ENCODE peak calls at places on chromosome 7, in four cellular contexts. One of them, this sample, is unnamed.

GRCh38 chr7:23121175-23121574 is 15.6 kb downstream of the KLHL7 start:
- DNase-seq in naive thymus-derived CD4-positive, alpha-beta T cell: no peak
- DNase-seq in GM23338: no peak
- DNase-seq in PC-3: no peak
- DNase-seq in this sample: no peak

GRCh38 chr7:111835066-111835465 is 272.8 kb upstream of the IMMP2L start:
- DNase-seq in naive thymus-derived CD4-positive, alpha-beta T cell: no peak
- DNase-seq in GM23338: no peak
- DNase-seq in PC-3: peak; percentile 55
- DNase-seq in this sample: no peak

GRCh38 chr7:77651544-77652162 is 44.6 kb upstream of the RSBN1L start:
- DNase-seq in naive thymus-derived CD4-positive, alpha-beta T cell: peak; percentile 33
- DNase-seq in GM23338: peak; percentile 63
- DNase-seq in PC-3: peak; percentile 55
- DNase-seq in this sample: no peak

GRCh38 chr7:17940302-17941170 is at the start of gene SNX13:
- DNase-seq in naive thymus-derived CD4-positive, alpha-beta T cell: peak; percentile 88
- DNase-seq in GM23338: peak; percentile 97
- DNase-seq in PC-3: peak; percentile 89
- DNase-seq in this sample: peak; percentile 84

GRCh38 chr7:157020514-157021070 is 10.1 kb upstream of the MNX1 start:
- DNase-seq in naive thymus-derived CD4-positive, alpha-beta T cell: no peak
- DNase-seq in GM23338: peak; percentile 56
- DNase-seq in PC-3: no peak
- DNase-seq in this sample: no peak

GRCh38 chr7:34656036-34656435 is 2.0 kb upstream of the NPSR1 start:
- DNase-seq in naive thymus-derived CD4-positive, alpha-beta T cell: no peak
- DNase-seq in GM23338: no peak
- DNase-seq in PC-3: peak; percentile 60
- DNase-seq in this sample: no peak

GRCh38 chr7:108072739-108073138 is 57.4 kb downstream of the LAMB4 start:
- DNase-seq in naive thymus-derived CD4-positive, alpha-beta T cell: no peak
- DNase-seq in GM23338: no peak
- DNase-seq in PC-3: no peak
- DNase-seq in this sample: no peak

GRCh38 chr7:129739427-129739826 is 127.9 kb downstream of the NRF1 start:
- DNase-seq in naive thymus-derived CD4-positive, alpha-beta T cell: no peak
- DNase-seq in GM23338: no peak
- DNase-seq in PC-3: peak; percentile 84
- DNase-seq in this sample: peak; percentile 38

GRCh38 chr7:129832701-129833227 is 120.0 kb downstream of the UBE2H start:
- DNase-seq in naive thymus-derived CD4-positive, alpha-beta T cell: no peak
- DNase-seq in GM23338: no peak
- DNase-seq in PC-3: no peak
- DNase-seq in this sample: no peak

GRCh38 chr7:82469207-82469606 is 25.6 kb upstream of the CACNA2D1 start:
- DNase-seq in naive thymus-derived CD4-positive, alpha-beta T cell: no peak
- DNase-seq in GM23338: peak; percentile 44
- DNase-seq in PC-3: no peak
- DNase-seq in this sample: no peak

GRCh38 chr7:97450516-97450915 is 281.4 kb upstream of the TAC1 start:
- DNase-seq in naive thymus-derived CD4-positive, alpha-beta T cell: no peak
- DNase-seq in GM23338: no peak
- DNase-seq in PC-3: no peak
- DNase-seq in this sample: no peak

GRCh38 chr7:81155654-81156373 is 237.0 kb upstream of the SEMA3C start:
- DNase-seq in naive thymus-derived CD4-positive, alpha-beta T cell: no peak
- DNase-seq in GM23338: peak; percentile 32
- DNase-seq in PC-3: peak; percentile 65
- DNase-seq in this sample: no peak

GRCh38 chr7:18206331-18206730 is 178.7 kb upstream of the PRPS1L1 start:
- DNase-seq in naive thymus-derived CD4-positive, alpha-beta T cell: no peak
- DNase-seq in GM23338: no peak
- DNase-seq in PC-3: no peak
- DNase-seq in this sample: no peak

GRCh38 chr7:109308816-109309215 is 739.1 kb downstream of the DNAJB9 start:
- DNase-seq in naive thymus-derived CD4-positive, alpha-beta T cell: no peak
- DNase-seq in GM23338: no peak
- DNase-seq in PC-3: no peak
- DNase-seq in this sample: no peak

This sample was measured in DMS153.